ENCODE peak calls at places on chromosomes 7 and 10, in four cellular contexts. Y is AG04450; L is psoas muscle; O is CD8-positive, alpha-beta memory T cell. C is an unnamed sample. For H3K27me3, the result is how much of the 10 kb centered on the place peaks cover.

GRCh38 chr7:104978460-104978859 is 35.5 kb upstream of the KMT2E start:
- DNase-seq in Y (no peak), L (no peak), O (no peak), C (no peak)

GRCh38 chr7:120041798-120042197 is 231.2 kb upstream of the KCND2 start:
- DNase-seq in Y (no peak), L (no peak), O (no peak), C (no peak)

GRCh38 chr7:155862516-155863257 is 50.4 kb upstream of the SHH start:
- DNase-seq in Y (no peak), L (no peak), O (no peak), C (peak)

GRCh38 chr7:2810682-2811471 is 33.2 kb downstream of the GNA12 start:
- DNase-seq in Y (no peak), L (no peak), O (no peak), C (no peak)

GRCh38 chr7:8214162-8214897 is 47.6 kb downstream of the ICA1 start:
- DNase-seq in Y (no peak), L (no peak), O (no peak), C (no peak)

GRCh38 chr7:111735661-111736323 is 173.5 kb upstream of the IMMP2L start:
- DNase-seq in Y (peak), L (no peak), O (peak), C (peak)

GRCh38 chr7:100532165-100533022 is 6.6 kb upstream of the AGFG2 start:
- DNase-seq in Y (no peak), L (no peak), O (no peak), C (no peak)

GRCh38 chr7:158268851-158269535 is 318.6 kb downstream of the PTPRN2 start:
- DNase-seq in Y (no peak), L (no peak), O (peak), C (peak)

GRCh38 chr7:129777195-129777844 is 165.8 kb downstream of the NRF1 start:
- DNase-seq in Y (no peak), L (no peak), O (no peak), C (peak)

GRCh38 chr7:39616138-39616537 is 7.2 kb upstream of the RALA start:
- DNase-seq in Y (no peak), L (no peak), O (no peak), C (no peak)

GRCh38 chr10:29304259-29305030 is 15.6 kb downstream of the LYZL1 start:
- DNase-seq in Y (peak), L (peak), O (no peak), C (peak)

GRCh38 chr10:114683162-114683561 is 25.1 kb upstream of the ABLIM1 start:
- DNase-seq in Y (no peak), L (no peak), O (no peak), C (no peak)

GRCh38 chr7:149261321-149261828 is 621 bp upstream of the ZNF783 start:
- DNase-seq in Y (no peak), L (no peak), O (no peak), C (peak)

GRCh38 chr7:82810558-82811259 is 352.0 kb downstream of the PCLO start:
- DNase-seq in Y (peak), L (no peak), O (no peak), C (peak)

GRCh38 chr10:11386044-11386443 is 225.4 kb downstream of the USP6NL start:
- DNase-seq in Y (no peak), L (no peak), O (no peak), C (peak)

GRCh38 chr7:82926477-82926876 is 236.2 kb downstream of the PCLO start:
- DNase-seq in Y (no peak), L (no peak), O (no peak), C (no peak)

GRCh38 chr10:132520147-132520811 is 17.3 kb upstream of the INPP5A start:
- DNase-seq in Y (no peak), L (no peak), O (no peak), C (peak)

GRCh38 chr7:23333671-23334246 is 34.6 kb downstream of the MALSU1 start:
- DNase-seq in Y (peak), L (peak), O (no peak), C (no peak)

GRCh38 chr10:85139124-85139523 is 810.7 kb downstream of the CCSER2 start:
- DNase-seq in Y (no peak), L (no peak), O (no peak), C (no peak)

GRCh38 chr10:71691405-71691804 is 28.2 kb downstream of the C10orf105 start:
- DNase-seq in Y (no peak), L (no peak), O (no peak), C (no peak)

GRCh38 chr7:55432937-55433784 is 68.0 kb downstream of the LANCL2 start:
- DNase-seq in Y (no peak), L (no peak), O (no peak), C (peak)

GRCh38 chr10:129713659-129714265 is 246.7 kb downstream of the MGMT start:
- DNase-seq in Y (no peak), L (no peak), O (no peak), C (no peak)

GRCh38 chr10:31929260-31929985 is 792 bp upstream of the ARHGAP12 start:
- DNase-seq in Y (no peak), L (peak), O (peak), C (peak)

GRCh38 chr10:112456533-112456932 is 9.5 kb downstream of the VTI1A start:
- DNase-seq in Y (no peak), L (no peak), O (no peak), C (peak)

GRCh38 chr7:64686493-64687184 is 20.7 kb downstream of the ZNF107 start:
- DNase-seq in Y (no peak), L (no peak), O (no peak), C (no peak)

GRCh38 chr10:55747244-55747643 is 613.8 kb downstream of the ZWINT start:
- DNase-seq in Y (no peak), L (no peak), O (no peak), C (no peak)

GRCh38 chr7:50324113-50324512 is 19.6 kb downstream of the IKZF1 start:
- DNase-seq in Y (no peak), L (no peak), O (no peak), C (no peak)
- H3K27me3 ChIP-seq in Y (under half), L (under half), O (under half), C (under half)

GRCh38 chr10:100496567-100496966 is 23.1 kb downstream of the SEC31B start:
- DNase-seq in Y (no peak), L (no peak), O (no peak), C (no peak)
- H3K27me3 ChIP-seq in Y (under half), L (under half), O (under half), C (under half)

GRCh38 chr10:101140084-101140949 is 9.2 kb downstream of the TLX1 start:
- DNase-seq in Y (no peak), L (no peak), O (no peak), C (peak)

GRCh38 chr10:101142533-101143353 is 11.6 kb downstream of the TLX1 start:
- DNase-seq in Y (no peak), L (no peak), O (no peak), C (peak)

GRCh38 chr10:101141622-101142532 is 10.8 kb downstream of the TLX1 start:
- DNase-seq in Y (peak), L (peak), O (peak), C (peak)

GRCh38 chr10:101139421-101139911 is 8.4 kb downstream of the TLX1 start:
- DNase-seq in Y (no peak), L (no peak), O (no peak), C (peak)

DNA sequence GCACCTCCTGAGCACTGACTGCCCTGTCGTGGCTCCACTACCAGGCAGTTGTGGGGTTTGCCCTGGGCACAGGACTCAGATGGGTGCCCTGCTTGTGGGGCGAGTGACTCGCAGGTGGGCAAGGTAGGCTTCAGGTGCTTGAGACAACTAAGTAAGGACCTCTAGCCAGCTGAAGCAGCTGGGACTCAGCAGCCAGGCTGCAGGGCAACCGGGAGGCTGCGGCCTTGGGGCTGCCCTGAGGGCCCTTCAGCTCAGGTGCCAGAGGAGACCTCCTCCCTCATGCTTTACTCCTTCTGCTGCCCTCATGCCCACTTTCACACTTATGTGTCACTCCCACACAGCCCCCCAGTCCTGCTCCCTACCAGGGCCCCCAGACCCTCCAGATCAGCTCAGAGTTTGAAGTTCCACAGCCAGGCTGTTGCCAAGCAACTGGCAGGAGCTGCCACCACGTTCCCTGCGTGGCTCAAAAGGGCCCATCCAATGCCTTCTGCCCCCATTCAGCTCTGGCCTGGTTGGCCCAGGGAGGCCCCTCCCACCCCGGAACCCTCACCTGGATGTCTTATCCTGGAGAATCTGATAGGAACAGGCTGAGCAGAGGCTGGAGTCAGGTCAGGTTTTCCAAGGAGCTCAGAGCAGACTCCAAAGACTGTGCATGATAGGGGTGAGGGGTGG is 10.0 kb downstream of the TLX1 start:
- DNase-seq in Y (no peak), L (no peak), O (no peak), C (peak)
- H3K27me3 ChIP-seq in Y (half or more), L (under half), O (half or more), C (half or more)

GRCh38 chr7:128204455-128204854 is 36.6 kb upstream of the LEP start:
- DNase-seq in Y (no peak), L (no peak), O (no peak), C (no peak)

GRCh38 chr7:128203047-128203491 is 38.0 kb upstream of the LEP start:
- DNase-seq in Y (no peak), L (no peak), O (no peak), C (peak)

GRCh38 chr7:128205068-128205467 is 36.0 kb upstream of the LEP start:
- DNase-seq in Y (no peak), L (no peak), O (no peak), C (no peak)

GRCh38 chr7:128202287-128202957 is 38.7 kb upstream of the LEP start:
- DNase-seq in Y (no peak), L (no peak), O (no peak), C (peak)

GRCh38 chr7:128203710-128204214 is 37.3 kb upstream of the LEP start:
- DNase-seq in Y (no peak), L (no peak), O (no peak), C (no peak)
- H3K27me3 ChIP-seq in Y (half or more), L (under half), O (under half), C (half or more)

GRCh38 chr10:91238191-91238590 is 17.7 kb downstream of the PCGF5 start:
- DNase-seq in Y (no peak), L (no peak), O (no peak), C (no peak)
- H3K27me3 ChIP-seq in Y (under half), L (under half), O (under half), C (under half)

GRCh38 chr7:150468241-150468640 is 17.8 kb downstream of the GIMAP8 start:
- DNase-seq in Y (no peak), L (no peak), O (no peak), C (no peak)
- H3K27me3 ChIP-seq in Y (under half), L (under half), O (under half), C (under half)

GRCh38 chr7:984361-985126 is 1.6 kb downstream of the CYP2W1 start:
- DNase-seq in Y (no peak), L (no peak), O (no peak), C (no peak)
- H3K27me3 ChIP-seq in Y (under half), L (under half), O (under half), C (under half)

DNA sequence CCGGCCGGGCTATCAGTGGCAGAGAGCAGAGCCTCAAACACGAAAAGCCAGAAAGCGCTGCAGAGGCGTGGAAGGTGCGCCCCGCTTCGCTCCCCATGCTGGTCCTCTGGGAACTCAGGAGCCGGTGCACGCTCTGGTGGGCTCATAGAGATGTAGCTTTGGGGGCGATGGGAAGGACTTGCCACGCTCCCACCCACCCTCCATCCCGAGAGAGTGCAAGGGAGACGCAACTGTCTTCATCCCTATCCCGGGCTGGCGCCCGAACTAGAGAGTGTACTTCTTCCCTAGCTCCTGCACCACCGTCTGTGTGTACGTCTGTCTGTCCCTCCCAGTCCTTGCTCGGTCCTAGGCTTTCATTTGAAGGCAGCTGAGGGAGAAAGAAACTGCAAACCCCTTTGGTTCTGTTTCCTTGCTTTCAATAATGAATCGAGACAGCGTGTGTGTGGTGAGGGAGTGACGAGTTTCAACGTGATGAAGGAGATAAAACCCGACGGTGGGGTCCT is 6.1 kb upstream of the EMX2 start:
- DNase-seq in Y (no peak), L (no peak), O (no peak), C (peak)
- H3K27me3 ChIP-seq in Y (half or more), L (under half), O (under half), C (half or more)

C was measured in H7.